ENCODE peak calls at places on chromosome 12, in ten cellular contexts. J is LHCN-M2; Q is IMR-90; K is activated T-helper 1 cell treated with anti-CD3 and anti-CD28 coated beads, Interleukin-12 subunit alpha, Interleukin-12 subunit beta, Interleukin-2, Interleukin-4 antibody, amounts not matched to agents 30 ng/mL and 10 ng/mL and 1 ng/mL, durations not matched to agents 14 hours and 24 hours and 36 hours; S is cardiac septum; Y is OCI-M1; W is WTC11; R is EL; I is Right ventricle myocardium superior; O is choroid plexus epithelial cell. N is an unnamed sample.

GRCh38 chr12:124654666-124655316 is 87.4 kb upstream of the NCOR2 start:
- DNase-seq in I (peak; percentile 88), W (no peak), Y (no peak), Q (no peak), R (peak; percentile 25), S (peak; percentile 84), J (no peak), K (no peak), O (no peak), N (no peak)

GRCh38 chr12:67578976-67579661 is 69.4 kb upstream of the DYRK2 start:
- DNase-seq in K (peak; percentile 11), R (no peak), Y (no peak), W (no peak), S (no peak), Q (no peak), J (peak; percentile 28), I (no peak), O (peak; percentile 30), N (no peak)

GRCh38 chr12:18171571-18171970 is 81.6 kb upstream of the RERGL start:
- DNase-seq in Y (no peak), W (no peak), R (peak; percentile 31), Q (no peak), J (peak; percentile 66), O (peak; percentile 23), I (no peak), S (no peak), K (no peak), N (peak; percentile 6)

GRCh38 chr12:89945123-89945522 is 236.5 kb upstream of the ATP2B1 start:
- DNase-seq in R (no peak), K (no peak), I (no peak), W (no peak), S (no peak), Q (no peak), Y (no peak), O (no peak), J (no peak), N (no peak)

GRCh38 chr12:49017764-49018281 is 753 bp downstream of the PRKAG1 start:
- DNase-seq in Q (peak; percentile 46), R (peak; percentile 54), J (peak; percentile 46), S (no peak), Y (peak; percentile 86), W (no peak), K (no peak), I (no peak), O (peak; percentile 57), N (peak; percentile 63)

GRCh38 chr12:13099910-13100609 is 3.4 kb downstream of the GSG1 start:
- DNase-seq in J (no peak), I (no peak), S (no peak), Y (no peak), K (no peak), R (no peak), Q (no peak), O (no peak), W (no peak), N (no peak)

GRCh38 chr12:85191-85666 is 18.7 kb downstream of the IQSEC3 start:
- DNase-seq in I (no peak), O (no peak), Y (no peak), J (no peak), S (peak; percentile 27), W (no peak), Q (no peak), R (no peak), K (no peak), N (no peak)

GRCh38 chr12:93892431-93893210 is 215.4 kb downstream of the CRADD start:
- DNase-seq in S (no peak), O (no peak), W (no peak), K (no peak), I (no peak), Q (no peak), R (no peak), Y (no peak), J (no peak), N (no peak)

GRCh38 chr12:126557659-126558058 is 1492.4 kb downstream of the AACS start:
- DNase-seq in I (no peak), W (no peak), J (no peak), S (no peak), R (no peak), O (no peak), K (no peak), Q (no peak), Y (no peak), N (no peak)

GRCh38 chr12:27866382-27867101 is 86.5 kb upstream of the MANSC4 start:
- DNase-seq in O (peak; percentile 68), Y (no peak), S (no peak), Q (peak; percentile 70), I (no peak), K (no peak), R (peak; percentile 78), J (no peak), W (no peak), N (peak; percentile 62)

GRCh38 chr12:53190108-53190729 is 9.5 kb upstream of the CSAD start:
- DNase-seq in Y (peak; percentile 16), W (peak; percentile 78), S (no peak), Q (peak; percentile 59), I (peak; percentile 84), O (peak; percentile 79), R (peak; percentile 62), K (no peak), J (peak; percentile 76), N (peak; percentile 59)

GRCh38 chr12:117874842-117875434 is 93.9 kb downstream of the KSR2 start:
- DNase-seq in K (peak; percentile 34), J (peak; percentile 32), Y (peak; percentile 67), I (peak; percentile 76), S (no peak), Q (peak; percentile 35), W (peak; percentile 88), R (peak; percentile 59), O (peak; percentile 65), N (peak; percentile 64)

GRCh38 chr12:74689071-74689655 is 151.5 kb downstream of the ATXN7L3B start:
- DNase-seq in J (peak; percentile 52), K (no peak), S (no peak), Q (peak; percentile 69), W (no peak), R (peak; percentile 45), Y (peak; percentile 78), O (peak; percentile 84), I (no peak), N (peak; percentile 80)

GRCh38 chr12:65355461-65355860 is 77.0 kb downstream of the MSRB3 start:
- DNase-seq in R (peak; percentile 44), Y (no peak), J (peak; percentile 4), W (no peak), Q (peak; percentile 47), O (peak; percentile 31), I (no peak), K (no peak), S (no peak), N (no peak)

GRCh38 chr12:51349026-51349425 is 2.5 kb upstream of the CELA1 start:
- DNase-seq in Y (no peak), Q (peak; percentile 59), K (no peak), W (no peak), S (no peak), I (no peak), O (peak; percentile 28), J (no peak), R (peak; percentile 73), N (peak; percentile 58)

N was measured in fibroblast of pulmonary artery.